ENCODE peak calls at places on chromosomes 1 and 21, in eight cellular contexts. One of them, this sample, is unnamed.

GRCh38 chr1:182098301-182098700 is 36.8 kb upstream of the ZNF648 start:
- DNase-seq in midbrain: no peak
- DNase-seq in activated T-cell treated with anti-CD3 and anti-CD28 coated beads, Interleukin-2, amount 50 U/mL, for 72 hours: no peak
- DNase-seq in activated naive CD8-positive, alpha-beta T cell treated with anti-CD3 and anti-CD28 coated beads, Interleukin-2, amount 50 U/mL, for 16 hours: no peak
- DNase-seq in lung: no peak
- DNase-seq in HFFc6: no peak
- DNase-seq in fibroblast of lung: no peak
- DNase-seq in foreskin melanocyte: no peak
- DNase-seq in this sample: no peak

GRCh38 chr1:76546354-76546933 is 320.8 kb upstream of the ST6GALNAC5 start:
- DNase-seq in midbrain: no peak
- DNase-seq in lung: no peak
- DNase-seq in HFFc6: no peak
- DNase-seq in foreskin melanocyte: no peak
- DNase-seq in activated T-cell treated with anti-CD3 and anti-CD28 coated beads, Interleukin-2, amount 50 U/mL, for 72 hours: no peak
- DNase-seq in fibroblast of lung: no peak
- DNase-seq in activated naive CD8-positive, alpha-beta T cell treated with anti-CD3 and anti-CD28 coated beads, Interleukin-2, amount 50 U/mL, for 16 hours: no peak
- DNase-seq in this sample: no peak

GRCh38 chr1:94823116-94823515 is 3.0 kb downstream of the SLC44A3 start:
- DNase-seq in midbrain: no peak
- DNase-seq in foreskin melanocyte: no peak
- DNase-seq in lung: no peak
- DNase-seq in activated T-cell treated with anti-CD3 and anti-CD28 coated beads, Interleukin-2, amount 50 U/mL, for 72 hours: no peak
- DNase-seq in HFFc6: no peak
- DNase-seq in fibroblast of lung: no peak
- DNase-seq in activated naive CD8-positive, alpha-beta T cell treated with anti-CD3 and anti-CD28 coated beads, Interleukin-2, amount 50 U/mL, for 16 hours: no peak
- DNase-seq in this sample: no peak

GRCh38 chr21:33149166-33149565 is 79.2 kb downstream of the OLIG1 start:
- DNase-seq in fibroblast of lung: no peak
- DNase-seq in lung: no peak
- DNase-seq in HFFc6: no peak
- DNase-seq in midbrain: no peak
- DNase-seq in activated T-cell treated with anti-CD3 and anti-CD28 coated beads, Interleukin-2, amount 50 U/mL, for 72 hours: no peak
- DNase-seq in foreskin melanocyte: no peak
- DNase-seq in activated naive CD8-positive, alpha-beta T cell treated with anti-CD3 and anti-CD28 coated beads, Interleukin-2, amount 50 U/mL, for 16 hours: no peak
- DNase-seq in this sample: no peak

GRCh38 chr1:214823311-214824117 is 220.5 kb downstream of the CENPF start:
- DNase-seq in midbrain: no peak
- DNase-seq in activated naive CD8-positive, alpha-beta T cell treated with anti-CD3 and anti-CD28 coated beads, Interleukin-2, amount 50 U/mL, for 16 hours: no peak
- DNase-seq in HFFc6: no peak
- DNase-seq in fibroblast of lung: no peak
- DNase-seq in foreskin melanocyte: no peak
- DNase-seq in activated T-cell treated with anti-CD3 and anti-CD28 coated beads, Interleukin-2, amount 50 U/mL, for 72 hours: no peak
- DNase-seq in lung: no peak
- DNase-seq in this sample: no peak

GRCh38 chr1:226973898-226974543 is 33.9 kb downstream of the COQ8A start:
- DNase-seq in midbrain: no peak
- DNase-seq in activated T-cell treated with anti-CD3 and anti-CD28 coated beads, Interleukin-2, amount 50 U/mL, for 72 hours: no peak
- DNase-seq in HFFc6: no peak
- DNase-seq in activated naive CD8-positive, alpha-beta T cell treated with anti-CD3 and anti-CD28 coated beads, Interleukin-2, amount 50 U/mL, for 16 hours: no peak
- DNase-seq in lung: no peak
- DNase-seq in fibroblast of lung: peak; percentile 37
- DNase-seq in foreskin melanocyte: no peak
- DNase-seq in this sample: no peak

GRCh38 chr1:41313661-41314131 is 47.5 kb upstream of the FOXO6 start:
- DNase-seq in activated naive CD8-positive, alpha-beta T cell treated with anti-CD3 and anti-CD28 coated beads, Interleukin-2, amount 50 U/mL, for 16 hours: no peak
- DNase-seq in lung: peak; percentile 28
- DNase-seq in HFFc6: no peak
- DNase-seq in activated T-cell treated with anti-CD3 and anti-CD28 coated beads, Interleukin-2, amount 50 U/mL, for 72 hours: no peak
- DNase-seq in fibroblast of lung: peak; percentile 14
- DNase-seq in foreskin melanocyte: no peak
- DNase-seq in midbrain: no peak
- DNase-seq in this sample: no peak

GRCh38 chr21:46146856-46147255 is 8.5 kb downstream of the FTCD start:
- DNase-seq in HFFc6: no peak
- DNase-seq in lung: no peak
- DNase-seq in midbrain: no peak
- DNase-seq in activated T-cell treated with anti-CD3 and anti-CD28 coated beads, Interleukin-2, amount 50 U/mL, for 72 hours: no peak
- DNase-seq in activated naive CD8-positive, alpha-beta T cell treated with anti-CD3 and anti-CD28 coated beads, Interleukin-2, amount 50 U/mL, for 16 hours: no peak
- DNase-seq in foreskin melanocyte: no peak
- DNase-seq in fibroblast of lung: no peak
- DNase-seq in this sample: no peak

GRCh38 chr1:10687782-10688408 is 108.6 kb downstream of the CASZ1 start:
- DNase-seq in HFFc6: no peak
- DNase-seq in foreskin melanocyte: no peak
- DNase-seq in fibroblast of lung: peak; percentile 12
- DNase-seq in activated naive CD8-positive, alpha-beta T cell treated with anti-CD3 and anti-CD28 coated beads, Interleukin-2, amount 50 U/mL, for 16 hours: no peak
- DNase-seq in midbrain: no peak
- DNase-seq in lung: no peak
- DNase-seq in activated T-cell treated with anti-CD3 and anti-CD28 coated beads, Interleukin-2, amount 50 U/mL, for 72 hours: no peak
- DNase-seq in this sample: no peak

GRCh38 chr1:117570988-117571409 is 34.8 kb upstream of the TENT5C start:
- DNase-seq in lung: peak; percentile 68
- DNase-seq in HFFc6: no peak
- DNase-seq in activated naive CD8-positive, alpha-beta T cell treated with anti-CD3 and anti-CD28 coated beads, Interleukin-2, amount 50 U/mL, for 16 hours: no peak
- DNase-seq in fibroblast of lung: no peak
- DNase-seq in midbrain: no peak
- DNase-seq in activated T-cell treated with anti-CD3 and anti-CD28 coated beads, Interleukin-2, amount 50 U/mL, for 72 hours: no peak
- DNase-seq in foreskin melanocyte: no peak
- DNase-seq in this sample: no peak

GRCh38 chr1:88701275-88701674 is 17.2 kb downstream of the PKN2 start:
- DNase-seq in activated T-cell treated with anti-CD3 and anti-CD28 coated beads, Interleukin-2, amount 50 U/mL, for 72 hours: no peak
- DNase-seq in lung: no peak
- DNase-seq in activated naive CD8-positive, alpha-beta T cell treated with anti-CD3 and anti-CD28 coated beads, Interleukin-2, amount 50 U/mL, for 16 hours: no peak
- DNase-seq in midbrain: peak; percentile 36
- DNase-seq in HFFc6: no peak
- DNase-seq in fibroblast of lung: no peak
- DNase-seq in foreskin melanocyte: no peak
- DNase-seq in this sample: no peak

GRCh38 chr1:7278045-7278444 is 492.8 kb downstream of the CAMTA1 start:
- DNase-seq in activated T-cell treated with anti-CD3 and anti-CD28 coated beads, Interleukin-2, amount 50 U/mL, for 72 hours: no peak
- DNase-seq in foreskin melanocyte: no peak
- DNase-seq in fibroblast of lung: no peak
- DNase-seq in midbrain: no peak
- DNase-seq in lung: no peak
- DNase-seq in HFFc6: no peak
- DNase-seq in activated naive CD8-positive, alpha-beta T cell treated with anti-CD3 and anti-CD28 coated beads, Interleukin-2, amount 50 U/mL, for 16 hours: no peak
- DNase-seq in this sample: no peak

GRCh38 chr1:207890136-207890738 is 20.7 kb downstream of the CD34 start:
- DNase-seq in fibroblast of lung: peak; percentile 70
- DNase-seq in foreskin melanocyte: peak; percentile 70
- DNase-seq in activated naive CD8-positive, alpha-beta T cell treated with anti-CD3 and anti-CD28 coated beads, Interleukin-2, amount 50 U/mL, for 16 hours: no peak
- DNase-seq in midbrain: peak; percentile 16
- DNase-seq in lung: peak; percentile 47
- DNase-seq in HFFc6: peak; percentile 72
- DNase-seq in activated T-cell treated with anti-CD3 and anti-CD28 coated beads, Interleukin-2, amount 50 U/mL, for 72 hours: no peak
- DNase-seq in this sample: no peak

GRCh38 chr1:235060607-235061470 is 67.8 kb downstream of the TOMM20 start:
- DNase-seq in activated naive CD8-positive, alpha-beta T cell treated with anti-CD3 and anti-CD28 coated beads, Interleukin-2, amount 50 U/mL, for 16 hours: no peak
- DNase-seq in foreskin melanocyte: no peak
- DNase-seq in HFFc6: no peak
- DNase-seq in activated T-cell treated with anti-CD3 and anti-CD28 coated beads, Interleukin-2, amount 50 U/mL, for 72 hours: no peak
- DNase-seq in fibroblast of lung: peak; percentile 32
- DNase-seq in midbrain: no peak
- DNase-seq in lung: no peak
- DNase-seq in this sample: no peak

GRCh38 chr1:47183308-47184089 is 6.3 kb downstream of the PDZK1IP1 start:
- DNase-seq in fibroblast of lung: no peak
- DNase-seq in activated naive CD8-positive, alpha-beta T cell treated with anti-CD3 and anti-CD28 coated beads, Interleukin-2, amount 50 U/mL, for 16 hours: no peak
- DNase-seq in HFFc6: no peak
- DNase-seq in lung: no peak
- DNase-seq in activated T-cell treated with anti-CD3 and anti-CD28 coated beads, Interleukin-2, amount 50 U/mL, for 72 hours: no peak
- DNase-seq in midbrain: no peak
- DNase-seq in foreskin melanocyte: no peak
- DNase-seq in this sample: no peak

GRCh38 chr1:1781526-1781903 is 3.2 kb upstream of the NADK start:
- DNase-seq in fibroblast of lung: no peak
- DNase-seq in activated naive CD8-positive, alpha-beta T cell treated with anti-CD3 and anti-CD28 coated beads, Interleukin-2, amount 50 U/mL, for 16 hours: no peak
- DNase-seq in foreskin melanocyte: no peak
- DNase-seq in activated T-cell treated with anti-CD3 and anti-CD28 coated beads, Interleukin-2, amount 50 U/mL, for 72 hours: no peak
- DNase-seq in midbrain: no peak
- DNase-seq in lung: no peak
- DNase-seq in HFFc6: no peak
- DNase-seq in this sample: no peak

GRCh38 chr1:218164111-218164929 is 120.8 kb upstream of the RRP15 start:
- DNase-seq in activated naive CD8-positive, alpha-beta T cell treated with anti-CD3 and anti-CD28 coated beads, Interleukin-2, amount 50 U/mL, for 16 hours: no peak
- DNase-seq in midbrain: no peak
- DNase-seq in lung: no peak
- DNase-seq in activated T-cell treated with anti-CD3 and anti-CD28 coated beads, Interleukin-2, amount 50 U/mL, for 72 hours: peak; percentile 2
- DNase-seq in foreskin melanocyte: peak; percentile 32
- DNase-seq in HFFc6: peak; percentile 6
- DNase-seq in fibroblast of lung: peak; percentile 40
- DNase-seq in this sample: no peak

GRCh38 chr21:42191064-42191463 is 27.9 kb upstream of the ABCG1 start:
- DNase-seq in foreskin melanocyte: no peak
- DNase-seq in activated T-cell treated with anti-CD3 and anti-CD28 coated beads, Interleukin-2, amount 50 U/mL, for 72 hours: no peak
- DNase-seq in fibroblast of lung: no peak
- DNase-seq in HFFc6: no peak
- DNase-seq in midbrain: no peak
- DNase-seq in activated naive CD8-positive, alpha-beta T cell treated with anti-CD3 and anti-CD28 coated beads, Interleukin-2, amount 50 U/mL, for 16 hours: no peak
- DNase-seq in lung: no peak
- DNase-seq in this sample: no peak

GRCh38 chr1:162030741-162031280 is 7.1 kb upstream of the OLFML2B start:
- DNase-seq in activated T-cell treated with anti-CD3 and anti-CD28 coated beads, Interleukin-2, amount 50 U/mL, for 72 hours: no peak
- DNase-seq in foreskin melanocyte: no peak
- DNase-seq in midbrain: no peak
- DNase-seq in activated naive CD8-positive, alpha-beta T cell treated with anti-CD3 and anti-CD28 coated beads, Interleukin-2, amount 50 U/mL, for 16 hours: no peak
- DNase-seq in HFFc6: no peak
- DNase-seq in lung: no peak
- DNase-seq in fibroblast of lung: no peak
- DNase-seq in this sample: no peak

GRCh38 chr1:4694492-4694891 is 40.1 kb downstream of the AJAP1 start:
- DNase-seq in activated T-cell treated with anti-CD3 and anti-CD28 coated beads, Interleukin-2, amount 50 U/mL, for 72 hours: no peak
- DNase-seq in lung: no peak
- DNase-seq in activated naive CD8-positive, alpha-beta T cell treated with anti-CD3 and anti-CD28 coated beads, Interleukin-2, amount 50 U/mL, for 16 hours: no peak
- DNase-seq in foreskin melanocyte: no peak
- DNase-seq in HFFc6: no peak
- DNase-seq in fibroblast of lung: no peak
- DNase-seq in midbrain: no peak
- DNase-seq in this sample: no peak

GRCh38 chr1:201414051-201414738 is 7.3 kb downstream of the TNNI1 start:
- DNase-seq in midbrain: no peak
- DNase-seq in HFFc6: no peak
- DNase-seq in fibroblast of lung: no peak
- DNase-seq in foreskin melanocyte: no peak
- DNase-seq in activated naive CD8-positive, alpha-beta T cell treated with anti-CD3 and anti-CD28 coated beads, Interleukin-2, amount 50 U/mL, for 16 hours: no peak
- DNase-seq in activated T-cell treated with anti-CD3 and anti-CD28 coated beads, Interleukin-2, amount 50 U/mL, for 72 hours: no peak
- DNase-seq in lung: no peak
- DNase-seq in this sample: no peak

GRCh38 chr1:245788269-245788668 is 633.5 kb downstream of the KIF26B start:
- DNase-seq in HFFc6: peak; percentile 94
- DNase-seq in fibroblast of lung: peak; percentile 96
- DNase-seq in lung: no peak
- DNase-seq in activated T-cell treated with anti-CD3 and anti-CD28 coated beads, Interleukin-2, amount 50 U/mL, for 72 hours: no peak
- DNase-seq in foreskin melanocyte: no peak
- DNase-seq in midbrain: no peak
- DNase-seq in activated naive CD8-positive, alpha-beta T cell treated with anti-CD3 and anti-CD28 coated beads, Interleukin-2, amount 50 U/mL, for 16 hours: no peak
- DNase-seq in this sample: peak; percentile 28

GRCh38 chr1:32372149-32372756 is 9.9 kb downstream of the TSSK3 start:
- DNase-seq in HFFc6: no peak
- DNase-seq in activated naive CD8-positive, alpha-beta T cell treated with anti-CD3 and anti-CD28 coated beads, Interleukin-2, amount 50 U/mL, for 16 hours: no peak
- DNase-seq in activated T-cell treated with anti-CD3 and anti-CD28 coated beads, Interleukin-2, amount 50 U/mL, for 72 hours: peak; percentile 29
- DNase-seq in midbrain: no peak
- DNase-seq in lung: no peak
- DNase-seq in fibroblast of lung: no peak
- DNase-seq in foreskin melanocyte: no peak
- DNase-seq in this sample: no peak

GRCh38 chr1:236907205-236907604 is 97.0 kb downstream of the MT1HL1 start:
- DNase-seq in activated naive CD8-positive, alpha-beta T cell treated with anti-CD3 and anti-CD28 coated beads, Interleukin-2, amount 50 U/mL, for 16 hours: no peak
- DNase-seq in fibroblast of lung: no peak
- DNase-seq in HFFc6: no peak
- DNase-seq in midbrain: no peak
- DNase-seq in activated T-cell treated with anti-CD3 and anti-CD28 coated beads, Interleukin-2, amount 50 U/mL, for 72 hours: no peak
- DNase-seq in foreskin melanocyte: no peak
- DNase-seq in lung: no peak
- DNase-seq in this sample: no peak

GRCh38 chr21:30227633-30228404 is 11.9 kb upstream of the CLDN8 start:
- DNase-seq in HFFc6: peak; percentile 48
- DNase-seq in midbrain: no peak
- DNase-seq in activated T-cell treated with anti-CD3 and anti-CD28 coated beads, Interleukin-2, amount 50 U/mL, for 72 hours: no peak
- DNase-seq in foreskin melanocyte: peak; percentile 99
- DNase-seq in lung: peak; percentile 32
- DNase-seq in activated naive CD8-positive, alpha-beta T cell treated with anti-CD3 and anti-CD28 coated beads, Interleukin-2, amount 50 U/mL, for 16 hours: no peak
- DNase-seq in fibroblast of lung: peak; percentile 89
- DNase-seq in this sample: peak; percentile 79

GRCh38 chr1:50975436-50975835 is 5.4 kb downstream of the CDKN2C start:
- DNase-seq in HFFc6: no peak
- DNase-seq in midbrain: no peak
- DNase-seq in activated T-cell treated with anti-CD3 and anti-CD28 coated beads, Interleukin-2, amount 50 U/mL, for 72 hours: no peak
- DNase-seq in lung: no peak
- DNase-seq in fibroblast of lung: no peak
- DNase-seq in foreskin melanocyte: peak; percentile 19
- DNase-seq in activated naive CD8-positive, alpha-beta T cell treated with anti-CD3 and anti-CD28 coated beads, Interleukin-2, amount 50 U/mL, for 16 hours: no peak
- DNase-seq in this sample: no peak

GRCh38 chr1:18881642-18882431 is 20.5 kb downstream of the ALDH4A1 start:
- DNase-seq in activated naive CD8-positive, alpha-beta T cell treated with anti-CD3 and anti-CD28 coated beads, Interleukin-2, amount 50 U/mL, for 16 hours: no peak
- DNase-seq in foreskin melanocyte: no peak
- DNase-seq in lung: no peak
- DNase-seq in midbrain: no peak
- DNase-seq in activated T-cell treated with anti-CD3 and anti-CD28 coated beads, Interleukin-2, amount 50 U/mL, for 72 hours: no peak
- DNase-seq in HFFc6: no peak
- DNase-seq in fibroblast of lung: no peak
- DNase-seq in this sample: no peak

GRCh38 chr1:116475850-116476218 is 95.0 kb downstream of the CD58 start:
- DNase-seq in midbrain: no peak
- DNase-seq in foreskin melanocyte: no peak
- DNase-seq in HFFc6: no peak
- DNase-seq in activated T-cell treated with anti-CD3 and anti-CD28 coated beads, Interleukin-2, amount 50 U/mL, for 72 hours: no peak
- DNase-seq in lung: no peak
- DNase-seq in activated naive CD8-positive, alpha-beta T cell treated with anti-CD3 and anti-CD28 coated beads, Interleukin-2, amount 50 U/mL, for 16 hours: no peak
- DNase-seq in fibroblast of lung: no peak
- DNase-seq in this sample: no peak

GRCh38 chr1:236753554-236753953 is 41.5 kb upstream of the MTR start:
- DNase-seq in HFFc6: peak; percentile 43
- DNase-seq in lung: no peak
- DNase-seq in activated T-cell treated with anti-CD3 and anti-CD28 coated beads, Interleukin-2, amount 50 U/mL, for 72 hours: no peak
- DNase-seq in midbrain: no peak
- DNase-seq in activated naive CD8-positive, alpha-beta T cell treated with anti-CD3 and anti-CD28 coated beads, Interleukin-2, amount 50 U/mL, for 16 hours: no peak
- DNase-seq in fibroblast of lung: peak; percentile 56
- DNase-seq in foreskin melanocyte: peak; percentile 8
- DNase-seq in this sample: no peak

GRCh38 chr1:217274416-217274815 is 356.5 kb downstream of the GPATCH2 start:
- DNase-seq in activated T-cell treated with anti-CD3 and anti-CD28 coated beads, Interleukin-2, amount 50 U/mL, for 72 hours: no peak
- DNase-seq in midbrain: no peak
- DNase-seq in HFFc6: no peak
- DNase-seq in fibroblast of lung: peak; percentile 21
- DNase-seq in lung: no peak
- DNase-seq in activated naive CD8-positive, alpha-beta T cell treated with anti-CD3 and anti-CD28 coated beads, Interleukin-2, amount 50 U/mL, for 16 hours: no peak
- DNase-seq in foreskin melanocyte: no peak
- DNase-seq in this sample: no peak

GRCh38 chr21:43717166-43717853 is 1.6 kb upstream of the PDXK start:
- DNase-seq in foreskin melanocyte: no peak
- DNase-seq in activated T-cell treated with anti-CD3 and anti-CD28 coated beads, Interleukin-2, amount 50 U/mL, for 72 hours: no peak
- DNase-seq in lung: no peak
- DNase-seq in midbrain: no peak
- DNase-seq in HFFc6: no peak
- DNase-seq in activated naive CD8-positive, alpha-beta T cell treated with anti-CD3 and anti-CD28 coated beads, Interleukin-2, amount 50 U/mL, for 16 hours: no peak
- DNase-seq in fibroblast of lung: no peak
- DNase-seq in this sample: no peak

GRCh38 chr1:38527373-38527966 is 332.1 kb downstream of the RRAGC start:
- DNase-seq in activated T-cell treated with anti-CD3 and anti-CD28 coated beads, Interleukin-2, amount 50 U/mL, for 72 hours: peak; percentile 63
- DNase-seq in HFFc6: no peak
- DNase-seq in fibroblast of lung: no peak
- DNase-seq in midbrain: no peak
- DNase-seq in foreskin melanocyte: no peak
- DNase-seq in activated naive CD8-positive, alpha-beta T cell treated with anti-CD3 and anti-CD28 coated beads, Interleukin-2, amount 50 U/mL, for 16 hours: peak; percentile 52
- DNase-seq in lung: peak; percentile 45
- DNase-seq in this sample: no peak

GRCh38 chr1:1665815-1666251 is 7.0 kb upstream of the CDK11B start:
- DNase-seq in activated naive CD8-positive, alpha-beta T cell treated with anti-CD3 and anti-CD28 coated beads, Interleukin-2, amount 50 U/mL, for 16 hours: no peak
- DNase-seq in midbrain: no peak
- DNase-seq in fibroblast of lung: no peak
- DNase-seq in HFFc6: no peak
- DNase-seq in lung: no peak
- DNase-seq in activated T-cell treated with anti-CD3 and anti-CD28 coated beads, Interleukin-2, amount 50 U/mL, for 72 hours: peak; percentile 56
- DNase-seq in foreskin melanocyte: no peak
- DNase-seq in this sample: no peak

GRCh38 chr1:117150316-117150715 is 28.8 kb upstream of the TRIM45 start:
- DNase-seq in activated T-cell treated with anti-CD3 and anti-CD28 coated beads, Interleukin-2, amount 50 U/mL, for 72 hours: no peak
- DNase-seq in fibroblast of lung: peak; percentile 61
- DNase-seq in lung: no peak
- DNase-seq in activated naive CD8-positive, alpha-beta T cell treated with anti-CD3 and anti-CD28 coated beads, Interleukin-2, amount 50 U/mL, for 16 hours: no peak
- DNase-seq in midbrain: no peak
- DNase-seq in HFFc6: no peak
- DNase-seq in foreskin melanocyte: no peak
- DNase-seq in this sample: no peak